ENCODE peak calls at places on chromosome 16, in eight cellular contexts. T is transverse colon, B is esophagus muscularis mucosa, C is sigmoid colon, O is A549, A is stomach, Q is GM12878, P is ovary. K is an unnamed sample.
A peak's percentile ranks its signal among the peaks of the same experiment; 100 is the strongest.

GRCh38 chr16:1630450-1631213 is 18.5 kb downstream of the CRAMP1 start:
- DNase-seq in Q (no peak), P (no peak), T (no peak), O (no peak), A (no peak), C (no peak), B (no peak), K (no peak)

GRCh38 chr16:57069635-57070350 is 22.6 kb upstream of the CPNE2 start:
- DNase-seq in T (no peak), B (no peak), P (no peak), Q (no peak), A (no peak), C (no peak), O (no peak), K (no peak)

GRCh38 chr16:27779719-27780161 is 229.8 kb downstream of the KATNIP start:
- DNase-seq in A (peak; percentile 28), T (no peak), C (no peak), B (no peak), P (peak; percentile 60), O (peak; percentile 33), Q (no peak), K (no peak)

GRCh38 chr16:22203091-22203490 is 3.0 kb upstream of the EEF2K start:
- DNase-seq in P (no peak), Q (no peak), B (no peak), T (no peak), C (no peak), A (no peak), O (no peak), K (no peak)

GRCh38 chr16:50591800-50592771 is 43.9 kb downstream of the NKD1 start:
- DNase-seq in A (peak; percentile 37), C (peak; percentile 92), T (peak; percentile 30), Q (no peak), O (no peak), P (peak; percentile 71), B (no peak), K (no peak)

GRCh38 chr16:27475561-27475960 is 73.6 kb downstream of the IL21R start:
- DNase-seq in A (no peak), O (no peak), C (no peak), T (no peak), P (no peak), B (no peak), Q (no peak), K (no peak)

GRCh38 chr16:68798398-68798797 is 44.9 kb upstream of the TANGO6 start:
- DNase-seq in Q (no peak), A (no peak), P (no peak), O (no peak), T (no peak), B (no peak), C (no peak), K (no peak)

GRCh38 chr16:3187798-3188674 is at the start of gene OR1F1:
- DNase-seq in P (no peak), A (no peak), T (no peak), C (no peak), Q (no peak), O (peak; percentile 95), B (no peak), K (no peak)

GRCh38 chr16:82993874-82994375 is 367.2 kb downstream of the CDH13 start:
- DNase-seq in T (no peak), B (no peak), O (no peak), Q (no peak), P (no peak), A (no peak), C (no peak), K (no peak)

GRCh38 chr16:82769845-82770244 is 143.1 kb downstream of the CDH13 start:
- DNase-seq in T (no peak), P (no peak), B (no peak), O (no peak), A (no peak), C (no peak), Q (no peak), K (no peak)

GRCh38 chr16:9199751-9200150 is 108.3 kb downstream of the HAPSTR1 start:
- DNase-seq in A (no peak), B (no peak), C (no peak), Q (no peak), P (no peak), O (no peak), T (no peak), K (no peak)

GRCh38 chr16:89024546-89024945 is 47.5 kb upstream of the CBFA2T3 start:
- DNase-seq in P (no peak), C (no peak), B (no peak), Q (no peak), T (no peak), A (no peak), O (no peak), K (no peak)

GRCh38 chr16:8237452-8237851 is 352.9 kb downstream of the TMEM114 start:
- DNase-seq in B (no peak), T (no peak), O (no peak), P (no peak), A (no peak), C (no peak), Q (no peak), K (no peak)

GRCh38 chr16:88799569-88800276 is 3.9 kb upstream of the CDT1 start:
- DNase-seq in O (no peak), Q (no peak), P (no peak), T (no peak), C (no peak), A (no peak), B (no peak), K (no peak)

GRCh38 chr16:49588061-49588460 is 214.5 kb downstream of the C16orf78 start:
- DNase-seq in O (no peak), P (peak; percentile 9), A (peak; percentile 5), T (no peak), B (no peak), Q (no peak), C (peak; percentile 50), K (peak; percentile 24)

GRCh38 chr16:49587051-49587450 is 213.4 kb downstream of the C16orf78 start:
- DNase-seq in Q (no peak), T (no peak), B (no peak), P (no peak), C (peak; percentile 29), A (no peak), O (no peak), K (peak; percentile 49)

GRCh38 chr16:49588729-49589384 is 215.3 kb downstream of the C16orf78 start:
- DNase-seq in O (peak; percentile 22), B (no peak), P (peak; percentile 6), C (no peak), A (peak; percentile 17), Q (no peak), T (no peak), K (no peak)

GRCh38 chr16:49586466-49586865 is 212.9 kb downstream of the C16orf78 start:
- DNase-seq in C (no peak), Q (no peak), P (no peak), T (no peak), A (no peak), B (no peak), O (no peak), K (peak; percentile 25)

DNA sequence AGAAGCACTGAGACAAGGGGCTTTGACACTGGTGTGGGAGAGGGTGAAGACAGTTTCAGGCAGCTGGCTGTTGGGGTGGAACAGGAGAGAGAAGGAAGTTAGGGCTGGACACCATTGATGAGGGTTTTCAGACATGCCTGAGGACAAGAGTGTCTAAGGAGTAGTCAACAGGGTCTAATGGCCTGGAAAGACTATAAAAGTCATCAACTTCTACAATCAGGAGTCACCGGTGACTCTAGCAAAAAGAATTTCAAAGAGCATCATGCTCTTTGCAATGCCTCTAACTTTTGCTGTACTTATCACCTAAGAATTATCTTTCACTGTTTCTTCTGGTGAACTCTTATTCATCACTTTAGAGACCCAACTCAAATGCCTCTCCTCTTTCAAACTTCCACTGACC is 213.9 kb downstream of the C16orf78 start:
- DNase-seq in O (no peak), P (no peak), B (no peak), C (no peak), Q (no peak), T (no peak), A (no peak), K (peak; percentile 1)
- TF ChIP-seq CTCF in O (no peak), P (no peak), B (no peak), C (no peak), Q (no peak), T (no peak), A (no peak), K (no peak)

GRCh38 chr16:14001521-14001920 is 69.6 kb upstream of the MRTFB start:
- DNase-seq in Q (no peak), B (no peak), O (no peak), A (no peak), P (no peak), C (no peak), T (no peak), K (no peak)

GRCh38 chr16:13997933-13998332 is 73.2 kb upstream of the MRTFB start:
- DNase-seq in C (no peak), Q (peak; percentile 76), B (no peak), P (no peak), A (no peak), O (no peak), T (peak; percentile 18), K (no peak)

GRCh38 chr16:13997526-13997925 is 73.6 kb upstream of the MRTFB start:
- DNase-seq in T (no peak), A (no peak), C (no peak), B (no peak), P (no peak), Q (no peak), O (no peak), K (no peak)

GRCh38 chr16:13999071-13999894 is 71.8 kb upstream of the MRTFB start:
- DNase-seq in Q (no peak), T (no peak), B (no peak), C (no peak), A (no peak), P (no peak), O (no peak), K (no peak)

GRCh38 chr16:13999895-14000425 is 71.2 kb upstream of the MRTFB start:
- DNase-seq in B (no peak), Q (no peak), T (no peak), A (no peak), P (no peak), O (no peak), C (no peak), K (no peak)
- TF ChIP-seq EP300 in B (no peak), Q (no peak), T (no peak), A (no peak), P (no peak), O (no peak), C (no peak), K (no peak)

DNA sequence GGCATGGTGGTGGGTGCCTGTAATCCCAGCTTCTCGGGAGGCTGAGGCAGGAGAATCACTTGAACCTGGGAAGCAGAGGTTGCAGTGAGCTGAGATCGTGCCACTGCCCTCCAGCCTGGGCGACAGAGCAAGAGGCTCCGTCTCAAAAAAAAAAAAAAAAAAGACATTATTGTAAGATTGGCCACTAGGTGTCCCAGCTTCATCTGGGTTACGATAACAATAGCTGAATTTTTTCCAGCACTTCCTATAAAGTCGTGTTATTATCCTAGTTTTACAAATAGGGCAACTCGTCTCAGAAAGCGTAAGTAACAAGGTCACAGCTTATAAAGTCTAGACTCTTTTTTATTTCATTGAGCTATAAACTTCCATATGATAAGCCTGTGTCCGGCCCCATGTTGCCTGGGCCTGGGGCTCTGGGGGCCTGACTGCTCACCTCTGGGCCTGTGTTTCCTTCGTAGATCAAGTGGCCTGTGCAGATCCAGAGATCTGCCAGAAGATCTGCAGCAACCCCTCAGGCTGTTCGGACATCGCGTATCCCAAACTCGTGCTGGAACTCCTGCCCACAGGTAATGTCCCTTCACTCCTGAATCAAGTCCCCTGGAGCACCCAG is 60.5 kb downstream of the SLC5A11 start:
- DNase-seq in O (peak; percentile 35), A (no peak), C (no peak), Q (no peak), P (no peak), T (no peak), B (no peak), K (no peak)
- TF ChIP-seq CTCF in O (peak; percentile 37), A (no peak), C (peak; percentile 17), Q (peak; percentile 19), P (no peak), T (peak; percentile 44), B (no peak), K (peak; percentile 13)

GRCh38 chr16:75273054-75273925 is 21.9 kb upstream of the BCAR1 start:
- DNase-seq in A (no peak), B (no peak), C (no peak), P (no peak), T (no peak), Q (no peak), O (no peak), K (no peak)
- TF ChIP-seq EP300 in A (no peak), B (no peak), C (no peak), P (no peak), T (no peak), Q (no peak), O (no peak), K (no peak)